ENCODE peak calls at places on chromosomes 13 and 19, in nine cellular contexts. G is HCT116, K is GM23338, X is GM23248, R is DND-41, P is hepatocyte, E is PC-3, W is K562, T is mammary epithelial cell. Q is an unnamed sample. For H3K4me1, the result is how much of the 10 kb centered on the place peaks cover.

GRCh38 chr13:44259045-44260042 is 114.3 kb upstream of the SERP2 start:
- DNase-seq in X (peak), K (no peak), P (peak), R (peak), W (peak), G (no peak), E (peak), T (peak), Q (peak)

GRCh38 chr13:98664047-98664446 is 87.1 kb upstream of the STK24 start:
- DNase-seq in R (no peak), P (no peak), W (no peak), K (no peak), T (peak), G (peak), X (peak), E (peak), Q (peak)

GRCh38 chr19:32824136-32824835 is 45.3 kb downstream of the SLC7A9 start:
- DNase-seq in K (no peak), R (no peak), T (peak), X (no peak), E (no peak), P (no peak), W (no peak), G (no peak), Q (no peak)

GRCh38 chr13:101640797-101641400 is 188.4 kb downstream of the ITGBL1 start:
- DNase-seq in P (no peak), E (peak), K (no peak), W (no peak), R (no peak), T (peak), G (no peak), X (peak), Q (peak)

GRCh38 chr13:43757266-43757665 is 29.5 kb downstream of the ENOX1 start:
- DNase-seq in P (no peak), X (no peak), T (no peak), G (no peak), K (no peak), R (no peak), W (no peak), E (no peak), Q (no peak)

GRCh38 chr13:101408154-101408553 is 8.2 kb downstream of the NALCN start:
- DNase-seq in T (no peak), R (no peak), W (no peak), P (no peak), K (no peak), E (no peak), X (no peak), G (no peak), Q (no peak)

GRCh38 chr19:19539738-19540703 is 2.0 kb downstream of the CILP2 start:
- DNase-seq in W (peak), R (no peak), T (peak), P (peak), X (peak), E (peak), K (peak), G (peak), Q (peak)

GRCh38 chr19:33419763-33420080 is 46.2 kb downstream of the CEBPG start:
- DNase-seq in W (peak), P (no peak), K (peak), X (no peak), R (no peak), T (no peak), G (no peak), E (no peak), Q (no peak)

GRCh38 chr19:34365463-34366401 is 736 bp downstream of the GPI start:
- DNase-seq in E (peak), K (peak), R (peak), X (peak), G (no peak), T (peak), W (peak), P (peak), Q (peak)

GRCh38 chr13:110109910-110110309 is 197.0 kb downstream of the COL4A1 start:
- DNase-seq in G (no peak), P (peak), T (peak), E (no peak), X (peak), W (no peak), R (no peak), K (no peak), Q (peak)

GRCh38 chr19:5131866-5132561 is 163.1 kb downstream of the KDM4B start:
- DNase-seq in K (no peak), X (no peak), E (peak), T (peak), W (no peak), P (peak), R (peak), G (no peak), Q (no peak)

GRCh38 chr13:74325106-74325505 is 190.9 kb upstream of the KLF12 start:
- DNase-seq in P (peak), W (no peak), X (peak), G (no peak), T (peak), E (peak), R (no peak), K (no peak), Q (peak)

GRCh38 chr19:55283548-55284393 is at the start of gene BRSK1:
- DNase-seq in P (peak), W (peak), R (peak), X (peak), G (peak), K (peak), E (peak), T (no peak), Q (peak)
- TF ChIP-seq EZH2 in P (no peak), W (no peak), R (no peak), X (no peak), G (no peak), K (no peak), E (no peak), T (peak), Q (no peak)

DNA sequence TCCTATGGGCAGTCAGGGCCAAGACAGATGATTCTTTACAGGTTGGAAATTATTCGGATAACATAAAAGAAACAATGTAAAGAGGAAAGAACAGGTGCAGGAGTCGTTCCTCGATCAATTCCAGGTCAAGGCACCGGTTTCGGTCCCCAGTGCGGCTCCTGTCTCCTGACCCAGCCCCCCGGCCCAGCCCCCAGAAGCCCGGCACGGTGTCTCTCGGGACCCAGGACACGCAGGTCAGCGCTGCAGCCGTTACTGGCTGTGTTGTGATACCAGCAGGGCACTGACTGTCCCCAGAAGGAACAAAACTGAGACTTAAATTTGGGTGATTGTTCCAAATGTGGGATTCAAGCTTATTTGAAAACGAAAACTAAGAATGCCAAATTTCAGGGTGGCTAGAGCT is 8.5 kb downstream of the RASA3 start:
- DNase-seq in X (no peak), G (no peak), W (no peak), R (no peak), P (no peak), E (no peak), K (no peak), T (no peak), Q (no peak)
- H3K4me1 ChIP-seq in X (under half), G (under half), W (half or more), R (under half), P (under half), E (under half), K (under half), T (under half), Q (under half)

DNA sequence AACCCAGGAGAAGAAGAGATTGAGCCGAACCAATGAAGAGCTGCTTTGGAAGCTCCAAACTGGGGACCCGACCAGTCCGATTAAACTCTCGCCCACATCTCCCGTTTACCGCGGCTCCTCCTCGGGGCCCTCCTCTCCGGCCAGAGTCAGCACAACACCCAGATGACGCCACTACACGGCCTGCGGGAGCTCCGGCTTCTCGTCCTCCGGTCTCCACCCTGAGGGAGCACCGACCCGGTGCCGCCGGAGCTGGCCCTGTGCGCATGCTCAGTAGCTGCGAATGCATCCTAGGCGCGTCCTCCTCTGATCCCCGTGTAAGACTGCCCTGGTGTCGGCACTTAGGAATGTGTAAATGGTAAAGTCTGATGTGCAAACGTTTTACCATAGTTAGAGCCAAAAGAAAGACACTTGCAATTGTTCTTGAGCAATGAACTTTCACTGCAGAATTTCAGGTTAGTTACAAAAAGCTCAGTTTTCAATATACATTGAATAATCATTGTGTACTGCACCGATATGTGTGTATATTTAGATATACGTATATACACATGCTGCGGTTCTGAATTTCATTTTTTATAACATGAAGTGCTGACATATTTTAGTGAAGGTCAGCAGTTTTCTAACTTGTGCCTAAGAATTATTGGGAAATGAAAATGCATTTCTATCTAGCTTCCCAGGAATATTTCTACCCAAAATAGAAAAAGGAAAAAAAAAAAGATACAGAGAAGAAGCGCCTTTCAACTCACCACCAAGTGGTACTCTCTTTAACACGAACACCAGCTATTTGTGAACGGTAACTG is 92.2 kb downstream of the SLC7A1 start:
- DNase-seq in T (no peak), G (no peak), K (peak), P (peak), W (peak), R (no peak), X (no peak), E (no peak), Q (peak)
- TF ChIP-seq EZH2 in T (no peak), G (no peak), K (no peak), P (no peak), W (no peak), R (no peak), X (no peak), E (no peak), Q (no peak)

DNA sequence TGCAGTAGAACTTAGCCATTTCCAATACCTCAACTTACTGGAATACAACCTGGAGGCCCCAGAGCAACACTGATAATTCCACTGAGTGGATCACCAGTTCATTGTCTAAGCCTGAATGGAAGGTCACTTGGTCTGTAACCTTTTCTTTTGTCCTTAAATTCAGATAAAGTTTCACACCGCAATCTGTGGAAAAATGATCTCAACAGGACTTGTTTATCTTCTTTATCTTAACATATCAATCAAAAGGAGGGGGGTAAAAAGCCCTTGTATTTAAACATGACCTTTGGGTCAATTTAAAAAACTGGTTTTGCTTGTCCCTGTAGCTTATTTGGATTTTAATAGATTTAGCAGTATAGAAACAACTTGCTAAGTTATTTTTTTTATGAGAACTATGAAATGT is 21.6 kb downstream of the SAE1 start:
- DNase-seq in T (no peak), W (no peak), P (no peak), X (no peak), R (no peak), K (no peak), E (no peak), G (no peak), Q (no peak)
- H3K4me1 ChIP-seq in T (under half), W (under half), P (under half), X (under half), R (under half), K (under half), E (under half), G (under half), Q (under half)

DNA sequence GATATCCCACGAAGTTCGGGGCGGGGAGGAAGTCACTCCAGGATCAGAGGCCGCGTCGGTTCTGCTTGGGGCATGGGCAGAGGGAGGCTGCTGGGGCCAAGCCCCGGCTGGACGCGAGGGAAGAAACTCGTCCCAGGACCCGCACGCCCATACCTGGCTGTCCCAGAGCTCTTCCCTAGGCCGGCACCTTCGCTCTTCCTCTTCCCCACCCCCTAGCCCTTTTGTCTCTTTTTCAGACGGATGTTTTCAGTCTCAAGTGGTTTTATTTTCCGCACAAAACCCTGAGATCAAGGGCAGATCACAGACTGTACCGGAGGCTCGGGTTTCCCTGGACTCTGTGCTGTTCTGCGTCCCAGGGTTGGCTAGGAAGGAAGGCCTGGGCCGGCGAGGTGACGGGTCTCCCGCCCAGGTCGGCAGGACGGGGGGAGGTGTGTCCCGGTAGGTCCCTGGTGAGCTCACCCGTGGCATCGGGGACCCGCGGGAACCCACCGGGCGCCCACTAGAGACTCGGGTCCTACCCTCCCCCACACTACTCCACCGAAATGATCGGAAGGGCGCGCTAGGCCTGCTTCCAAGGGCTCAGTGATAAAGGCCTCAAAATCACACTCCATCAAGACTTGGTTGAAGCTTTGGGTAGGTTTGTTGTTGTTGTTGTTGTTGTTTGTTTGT is 7.9 kb downstream of the ZIC2 start:
- DNase-seq in G (no peak), W (no peak), R (no peak), X (no peak), K (peak), T (no peak), P (no peak), E (no peak), Q (no peak)
- TF ChIP-seq EZH2 in G (no peak), W (no peak), R (no peak), X (no peak), K (no peak), T (no peak), P (peak), E (no peak), Q (peak)

DNA sequence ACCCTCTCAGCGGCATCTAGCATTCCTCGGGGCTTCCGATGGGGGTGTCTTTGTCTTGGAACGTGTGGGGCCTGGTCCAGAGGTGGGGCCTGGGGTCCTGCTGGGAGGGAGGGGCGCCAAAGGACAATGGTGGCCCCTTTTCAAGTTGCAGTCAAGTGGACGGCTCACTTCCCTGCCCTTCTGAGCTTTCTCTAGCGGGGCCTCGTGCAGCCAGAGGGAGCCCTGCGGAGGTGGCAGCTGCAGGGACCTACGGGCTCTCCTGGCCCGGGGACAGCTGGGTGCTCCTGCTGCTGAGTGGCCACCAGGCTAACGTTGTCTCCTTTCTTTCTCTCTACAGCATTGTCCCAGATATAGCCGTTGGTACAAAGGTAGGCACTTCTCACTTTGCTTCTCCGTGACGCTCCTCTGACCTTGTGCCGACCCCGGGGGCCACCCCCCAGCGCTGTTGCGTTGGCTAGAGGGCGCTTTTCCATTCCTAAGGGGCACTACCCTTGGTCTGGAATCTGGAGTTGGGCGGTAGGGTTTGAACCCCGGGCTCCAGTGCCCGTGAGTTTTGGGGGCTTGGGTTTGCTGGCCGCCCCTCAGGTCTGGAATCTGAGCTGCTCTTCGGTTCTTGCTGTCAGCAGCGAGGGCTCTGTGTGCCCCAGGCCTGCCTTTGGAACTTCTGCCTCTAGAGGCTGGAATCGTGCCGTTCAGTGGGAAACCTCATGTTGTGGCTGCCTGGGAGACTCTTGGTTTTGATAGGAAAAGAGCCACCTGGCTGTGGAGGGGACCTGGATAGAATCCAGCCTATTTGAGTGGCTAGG is 2.0 kb downstream of the PTBP1 start:
- DNase-seq in R (peak), E (peak), W (peak), P (no peak), X (peak), G (no peak), K (peak), T (peak), Q (peak)
- H3K4me1 ChIP-seq in R (under half), E (under half), W (half or more), P (under half), X (under half), G (under half), K (under half), T (under half), Q (under half)

DNA sequence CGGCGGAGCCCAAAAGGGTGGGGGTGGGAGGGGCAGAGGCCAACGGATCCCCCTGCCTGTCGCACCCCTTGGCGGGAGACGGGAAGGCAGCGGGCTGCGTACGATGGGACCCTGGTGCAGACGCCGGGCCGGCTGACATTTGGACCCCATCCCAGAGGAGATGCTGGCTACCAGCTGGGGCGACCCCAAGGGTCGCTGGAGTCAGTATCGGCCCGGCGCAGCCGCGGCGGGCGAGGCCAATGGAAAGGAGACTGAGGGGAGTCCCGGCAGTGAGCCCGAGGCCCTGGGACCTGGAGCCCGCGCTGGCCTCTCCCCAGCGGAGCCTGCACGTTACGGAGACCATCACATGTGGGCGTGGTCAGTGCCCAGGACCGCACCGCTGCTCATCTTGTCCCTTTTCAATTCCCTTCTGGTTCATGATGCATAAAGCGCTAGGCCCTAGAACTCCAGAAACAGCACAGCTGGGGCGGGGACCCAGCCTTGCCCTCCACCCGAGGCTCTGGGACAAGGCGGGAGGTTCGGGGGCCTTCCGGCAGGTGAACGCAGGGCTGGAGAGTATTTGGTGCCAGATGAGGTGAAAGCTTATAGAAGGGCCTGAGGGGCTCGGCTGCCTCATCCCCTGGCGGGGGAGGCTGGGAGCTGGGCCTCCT is 8.0 kb downstream of the C19orf25 start:
- DNase-seq in X (peak), R (no peak), K (peak), W (no peak), E (peak), G (no peak), P (peak), T (no peak), Q (no peak)
- TF ChIP-seq EZH2 in X (peak), R (no peak), K (no peak), W (no peak), E (no peak), G (no peak), P (no peak), T (no peak), Q (peak)

Q was measured in fibroblast of lung.